ENCODE peak calls at places on chromosomes 6 and 20, in six cellular contexts. One of them, this sample, is unnamed.

GRCh38 chr20:58850693-58851174 is at the start of gene GNAS-AS1:
- DNase-seq in activated B cell treated with CpG ODN at 0.5 μM for 24 hours: peak
- DNase-seq in sigmoid colon: peak
- DNase-seq in left lung: peak
- DNase-seq in endodermal cell: peak
- DNase-seq in IMR-90: peak
- DNase-seq in this sample: peak

GRCh38 chr6:71043902-71044301 is 87.0 kb upstream of the B3GAT2 start:
- DNase-seq in activated B cell treated with CpG ODN at 0.5 μM for 24 hours: no peak
- DNase-seq in sigmoid colon: no peak
- DNase-seq in left lung: peak
- DNase-seq in endodermal cell: no peak
- DNase-seq in IMR-90: peak
- DNase-seq in this sample: no peak

GRCh38 chr20:62143118-62143975 is at the start of the genes PSMA7 and SS18L1:
- DNase-seq in activated B cell treated with CpG ODN at 0.5 μM for 24 hours: peak
- DNase-seq in sigmoid colon: peak
- DNase-seq in left lung: peak
- DNase-seq in endodermal cell: peak
- DNase-seq in IMR-90: peak
- DNase-seq in this sample: no peak

GRCh38 chr20:16158090-16158975 is 414.9 kb downstream of the KIF16B start:
- DNase-seq in activated B cell treated with CpG ODN at 0.5 μM for 24 hours: peak
- DNase-seq in sigmoid colon: no peak
- DNase-seq in left lung: no peak
- DNase-seq in endodermal cell: no peak
- DNase-seq in IMR-90: no peak
- DNase-seq in this sample: no peak

GRCh38 chr6:104943781-104944180 is 13.1 kb upstream of the LIN28B start:
- DNase-seq in activated B cell treated with CpG ODN at 0.5 μM for 24 hours: no peak
- DNase-seq in sigmoid colon: no peak
- DNase-seq in left lung: no peak
- DNase-seq in endodermal cell: no peak
- DNase-seq in IMR-90: peak
- DNase-seq in this sample: no peak

GRCh38 chr6:109194770-109195169 is 99.5 kb downstream of the CEP57L1 start:
- DNase-seq in activated B cell treated with CpG ODN at 0.5 μM for 24 hours: no peak
- DNase-seq in sigmoid colon: no peak
- DNase-seq in left lung: no peak
- DNase-seq in endodermal cell: no peak
- DNase-seq in IMR-90: no peak
- DNase-seq in this sample: no peak

GRCh38 chr20:25065625-25066338 is 7.8 kb upstream of the ACSS1 start:
- DNase-seq in activated B cell treated with CpG ODN at 0.5 μM for 24 hours: peak
- DNase-seq in sigmoid colon: peak
- DNase-seq in left lung: peak
- DNase-seq in endodermal cell: peak
- DNase-seq in IMR-90: peak
- DNase-seq in this sample: no peak

GRCh38 chr6:45419574-45420082 is 41.9 kb upstream of the SUPT3H start:
- DNase-seq in activated B cell treated with CpG ODN at 0.5 μM for 24 hours: peak
- DNase-seq in sigmoid colon: peak
- DNase-seq in left lung: peak
- DNase-seq in endodermal cell: peak
- DNase-seq in IMR-90: no peak
- DNase-seq in this sample: no peak

GRCh38 chr6:97215157-97215769 is 67.8 kb downstream of the MMS22L start:
- DNase-seq in activated B cell treated with CpG ODN at 0.5 μM for 24 hours: no peak
- DNase-seq in sigmoid colon: no peak
- DNase-seq in left lung: peak
- DNase-seq in endodermal cell: peak
- DNase-seq in IMR-90: peak
- DNase-seq in this sample: no peak

GRCh38 chr6:27862396-27863061 is 49.7 kb downstream of the OR2B2 start:
- DNase-seq in activated B cell treated with CpG ODN at 0.5 μM for 24 hours: no peak
- DNase-seq in sigmoid colon: no peak
- DNase-seq in left lung: no peak
- DNase-seq in endodermal cell: no peak
- DNase-seq in IMR-90: peak
- DNase-seq in this sample: no peak

GRCh38 chr6:160002882-160003281 is 34.0 kb downstream of the IGF2R start:
- DNase-seq in activated B cell treated with CpG ODN at 0.5 μM for 24 hours: no peak
- DNase-seq in sigmoid colon: no peak
- DNase-seq in left lung: no peak
- DNase-seq in endodermal cell: no peak
- DNase-seq in IMR-90: no peak
- DNase-seq in this sample: no peak

GRCh38 chr6:22113046-22113766 is 183.6 kb downstream of the PRL start:
- DNase-seq in activated B cell treated with CpG ODN at 0.5 μM for 24 hours: no peak
- DNase-seq in sigmoid colon: peak
- DNase-seq in left lung: peak
- DNase-seq in endodermal cell: no peak
- DNase-seq in IMR-90: peak
- DNase-seq in this sample: peak

GRCh38 chr6:154156135-154156948 is 117.3 kb downstream of the OPRM1 start:
- DNase-seq in activated B cell treated with CpG ODN at 0.5 μM for 24 hours: no peak
- DNase-seq in sigmoid colon: no peak
- DNase-seq in left lung: peak
- DNase-seq in endodermal cell: peak
- DNase-seq in IMR-90: peak
- DNase-seq in this sample: no peak

GRCh38 chr6:14856177-14856576 is 389.7 kb upstream of the JARID2 start:
- DNase-seq in activated B cell treated with CpG ODN at 0.5 μM for 24 hours: no peak
- DNase-seq in sigmoid colon: no peak
- DNase-seq in left lung: no peak
- DNase-seq in endodermal cell: no peak
- DNase-seq in IMR-90: no peak
- DNase-seq in this sample: no peak
- TF ChIP-seq CTCF in activated B cell treated with CpG ODN at 0.5 μM for 24 hours: no peak
- TF ChIP-seq CTCF in sigmoid colon: no peak
- TF ChIP-seq CTCF in left lung: no peak
- TF ChIP-seq CTCF in endodermal cell: no peak
- TF ChIP-seq CTCF in IMR-90: no peak
- TF ChIP-seq CTCF in this sample: no peak

GRCh38 chr20:34703573-34704176 is 469 bp upstream of the TP53INP2 start:
- DNase-seq in activated B cell treated with CpG ODN at 0.5 μM for 24 hours: peak
- DNase-seq in sigmoid colon: peak
- DNase-seq in left lung: peak
- DNase-seq in endodermal cell: peak
- DNase-seq in IMR-90: peak
- DNase-seq in this sample: no peak
- TF ChIP-seq CTCF in activated B cell treated with CpG ODN at 0.5 μM for 24 hours: no peak
- TF ChIP-seq CTCF in sigmoid colon: no peak
- TF ChIP-seq CTCF in left lung: no peak
- TF ChIP-seq CTCF in endodermal cell: peak
- TF ChIP-seq CTCF in IMR-90: no peak
- TF ChIP-seq CTCF in this sample: no peak

GRCh38 chr20:56513807-56514150 is 10.8 kb upstream of the FAM209A start:
- DNase-seq in activated B cell treated with CpG ODN at 0.5 μM for 24 hours: no peak
- DNase-seq in sigmoid colon: no peak
- DNase-seq in left lung: no peak
- DNase-seq in endodermal cell: no peak
- DNase-seq in IMR-90: no peak
- DNase-seq in this sample: no peak

GRCh38 chr20:56517641-56518040 is 6.9 kb upstream of the FAM209A start:
- DNase-seq in activated B cell treated with CpG ODN at 0.5 μM for 24 hours: no peak
- DNase-seq in sigmoid colon: no peak
- DNase-seq in left lung: no peak
- DNase-seq in endodermal cell: no peak
- DNase-seq in IMR-90: no peak
- DNase-seq in this sample: no peak

GRCh38 chr20:56516631-56517030 is 7.9 kb upstream of the FAM209A start:
- DNase-seq in activated B cell treated with CpG ODN at 0.5 μM for 24 hours: no peak
- DNase-seq in sigmoid colon: no peak
- DNase-seq in left lung: no peak
- DNase-seq in endodermal cell: no peak
- DNase-seq in IMR-90: no peak
- DNase-seq in this sample: no peak

GRCh38 chr20:56517211-56517610 is 7.3 kb upstream of the FAM209A start:
- DNase-seq in activated B cell treated with CpG ODN at 0.5 μM for 24 hours: no peak
- DNase-seq in sigmoid colon: no peak
- DNase-seq in left lung: no peak
- DNase-seq in endodermal cell: no peak
- DNase-seq in IMR-90: no peak
- DNase-seq in this sample: no peak

DNA sequence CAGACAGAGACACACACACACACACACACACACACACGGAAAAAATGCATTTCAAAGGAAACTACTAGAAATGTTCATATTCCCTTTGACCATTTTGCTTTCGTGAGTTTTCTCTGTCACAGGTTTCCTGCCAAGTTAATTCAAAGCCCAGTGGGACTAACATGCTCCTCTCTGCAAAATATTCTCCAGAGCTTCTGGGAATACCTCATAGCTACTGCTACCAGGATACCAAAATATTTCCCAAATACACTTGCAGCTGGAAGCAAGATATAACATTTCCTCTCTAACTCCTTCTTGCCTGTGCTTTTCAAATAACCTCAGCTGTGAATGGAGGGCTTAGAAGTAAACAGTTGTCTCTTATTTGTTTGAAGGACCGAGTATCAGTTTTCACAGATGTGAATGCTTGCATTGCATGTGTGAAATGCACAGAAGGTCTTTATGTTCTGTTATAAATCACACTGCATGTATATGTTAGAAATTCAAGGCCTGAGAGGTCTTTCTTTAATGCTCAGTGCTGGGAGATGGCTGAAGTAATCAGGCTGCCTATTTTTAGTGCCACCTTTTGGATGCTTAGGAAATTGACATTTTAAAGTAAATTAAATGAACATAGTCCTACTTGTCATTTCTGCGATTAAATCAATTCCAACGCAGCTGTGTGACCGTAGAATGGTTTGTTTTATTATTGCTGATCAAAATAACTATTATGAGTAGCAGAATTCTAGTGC is 8.7 kb upstream of the FAM209A start:
- DNase-seq in activated B cell treated with CpG ODN at 0.5 μM for 24 hours: no peak
- DNase-seq in sigmoid colon: no peak
- DNase-seq in left lung: no peak
- DNase-seq in endodermal cell: no peak
- DNase-seq in IMR-90: peak
- DNase-seq in this sample: no peak
- TF ChIP-seq CTCF in activated B cell treated with CpG ODN at 0.5 μM for 24 hours: no peak
- TF ChIP-seq CTCF in sigmoid colon: no peak
- TF ChIP-seq CTCF in left lung: no peak
- TF ChIP-seq CTCF in endodermal cell: peak
- TF ChIP-seq CTCF in IMR-90: peak
- TF ChIP-seq CTCF in this sample: no peak

DNA sequence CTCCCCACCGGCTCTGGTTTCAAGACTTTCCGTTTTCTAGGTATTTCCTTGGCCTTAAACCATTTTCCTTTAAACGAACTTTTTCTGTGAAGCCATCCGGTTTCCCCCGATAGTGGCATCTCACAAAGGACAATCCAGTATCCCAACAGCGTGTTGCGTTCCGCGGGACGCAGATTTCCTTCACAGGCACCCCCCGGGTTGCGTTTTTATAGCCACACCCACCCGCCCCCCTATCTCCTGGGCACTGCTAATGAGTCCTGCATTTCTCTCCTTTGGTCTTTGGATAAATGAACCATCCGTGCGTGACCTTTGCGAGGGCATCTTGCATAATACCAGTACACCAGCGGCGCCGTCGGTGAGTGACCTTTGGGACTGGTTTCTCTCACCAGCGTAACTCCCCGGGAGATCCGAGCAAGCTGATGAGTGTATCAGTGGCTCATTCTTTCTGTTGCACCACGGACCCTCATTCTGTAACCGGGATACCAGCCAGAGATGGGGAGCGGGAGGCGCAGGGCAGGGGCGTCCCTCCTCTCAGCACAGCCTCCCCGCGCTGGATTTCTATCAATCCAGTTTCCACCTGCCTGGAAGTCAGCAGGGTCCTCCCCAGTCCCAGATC is 581 bp upstream of the NQO2 start:
- DNase-seq in activated B cell treated with CpG ODN at 0.5 μM for 24 hours: no peak
- DNase-seq in sigmoid colon: no peak
- DNase-seq in left lung: no peak
- DNase-seq in endodermal cell: no peak
- DNase-seq in IMR-90: peak
- DNase-seq in this sample: peak
- TF ChIP-seq CTCF in activated B cell treated with CpG ODN at 0.5 μM for 24 hours: no peak
- TF ChIP-seq CTCF in sigmoid colon: no peak
- TF ChIP-seq CTCF in left lung: no peak
- TF ChIP-seq CTCF in endodermal cell: no peak
- TF ChIP-seq CTCF in IMR-90: no peak
- TF ChIP-seq CTCF in this sample: no peak

DNA sequence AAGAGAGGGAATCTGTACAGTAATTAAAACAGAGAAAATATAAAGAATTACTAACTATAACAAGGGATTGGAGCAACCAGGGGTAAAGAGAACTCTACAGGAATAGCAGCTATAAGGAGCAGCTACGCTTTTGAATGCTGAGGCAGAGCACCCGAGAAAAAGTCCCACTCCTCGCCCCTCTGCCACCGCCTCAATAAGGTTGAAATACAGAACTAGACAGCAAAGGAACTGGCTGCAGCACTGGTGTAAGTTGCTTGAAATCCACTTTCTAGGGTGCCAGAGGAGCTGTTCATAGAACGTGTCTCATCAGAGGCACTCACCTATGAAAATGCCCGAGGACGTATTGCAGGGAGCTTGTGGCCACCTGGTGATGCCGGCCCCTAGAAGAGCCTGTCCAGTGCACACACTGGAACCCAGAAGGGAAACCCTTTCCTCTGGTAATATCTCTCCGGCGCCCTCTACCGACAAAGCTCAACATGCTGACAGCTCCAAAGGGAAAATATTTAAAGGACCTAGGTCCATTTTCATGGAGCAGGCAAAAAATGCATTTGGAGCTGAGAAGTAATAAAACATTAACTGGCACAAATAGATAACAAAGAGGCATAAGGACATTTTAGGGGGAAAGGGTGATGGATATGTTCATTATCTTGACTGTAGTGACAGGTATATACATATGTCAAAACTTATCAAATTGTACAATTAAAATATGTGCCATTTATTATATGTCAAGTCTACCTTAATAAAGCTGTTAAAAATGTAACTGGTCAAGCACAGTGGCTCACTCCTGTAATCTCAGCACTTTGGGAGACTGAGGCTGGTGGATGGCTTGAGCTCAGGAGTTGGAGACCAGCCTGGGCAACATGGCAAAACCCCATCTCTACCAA is 137.4 kb upstream of the HDAC2 start:
- DNase-seq in activated B cell treated with CpG ODN at 0.5 μM for 24 hours: no peak
- DNase-seq in sigmoid colon: peak
- DNase-seq in left lung: peak
- DNase-seq in endodermal cell: peak
- DNase-seq in IMR-90: peak
- DNase-seq in this sample: peak
- TF ChIP-seq CTCF in activated B cell treated with CpG ODN at 0.5 μM for 24 hours: no peak
- TF ChIP-seq CTCF in sigmoid colon: no peak
- TF ChIP-seq CTCF in left lung: no peak
- TF ChIP-seq CTCF in endodermal cell: peak
- TF ChIP-seq CTCF in IMR-90: peak
- TF ChIP-seq CTCF in this sample: no peak

GRCh38 chr6:166544294-166544605 is 42.2 kb downstream of the RAMACL start:
- DNase-seq in activated B cell treated with CpG ODN at 0.5 μM for 24 hours: no peak
- DNase-seq in sigmoid colon: no peak
- DNase-seq in left lung: no peak
- DNase-seq in endodermal cell: no peak
- DNase-seq in IMR-90: no peak
- DNase-seq in this sample: no peak
- TF ChIP-seq CTCF in activated B cell treated with CpG ODN at 0.5 μM for 24 hours: no peak
- TF ChIP-seq CTCF in sigmoid colon: no peak
- TF ChIP-seq CTCF in left lung: no peak
- TF ChIP-seq CTCF in endodermal cell: no peak
- TF ChIP-seq CTCF in IMR-90: no peak
- TF ChIP-seq CTCF in this sample: no peak

This sample was measured in omental fat pad.